ENCODE peak calls at places on chromosomes 7 and 10, in four cellular contexts. O is GM12878, A is GM12891, Q is K562. R is an unnamed sample.

GRCh38 chr7:106177295-106177690 is 65.2 kb upstream of the SYPL1 start:
- DNase-seq in O (no peak), A (no peak), Q (no peak), R (no peak)

GRCh38 chr10:78829570-78829969 is 239.2 kb upstream of the ZMIZ1 start:
- DNase-seq in O (no peak), A (no peak), Q (no peak), R (no peak)

GRCh38 chr10:123521556-123521955 is 144.6 kb upstream of the GPR26 start:
- DNase-seq in O (no peak), A (no peak), Q (no peak), R (no peak)

GRCh38 chr7:131045526-131045925 is 282.1 kb upstream of the MKLN1 start:
- DNase-seq in O (no peak), A (no peak), Q (no peak), R (no peak)

GRCh38 chr10:78700413-78700812 is 368.4 kb upstream of the ZMIZ1 start:
- DNase-seq in O (no peak), A (no peak), Q (no peak), R (peak)

GRCh38 chr10:71835671-71836593 is 15.1 kb downstream of the PSAP start:
- DNase-seq in O (peak), A (peak), Q (no peak), R (no peak)

GRCh38 chr7:112566392-112567324 is 85.9 kb downstream of the LSMEM1 start:
- DNase-seq in O (no peak), A (no peak), Q (no peak), R (no peak)

GRCh38 chr7:95628831-95629439 is 32.6 kb upstream of the PDK4 start:
- DNase-seq in O (no peak), A (no peak), Q (no peak), R (no peak)

GRCh38 chr7:151518105-151518780 is 1.5 kb downstream of the RHEB start:
- DNase-seq in O (no peak), A (no peak), Q (no peak), R (peak)

GRCh38 chr7:25852249-25852994 is 299.6 kb upstream of the NFE2L3 start:
- DNase-seq in O (no peak), A (no peak), Q (no peak), R (no peak)

GRCh38 chr10:77513783-77514331 is 123.8 kb downstream of the KCNMA1 start:
- DNase-seq in O (no peak), A (no peak), Q (no peak), R (no peak)

GRCh38 chr7:114085592-114086490 is 167.0 kb upstream of the PPP1R3A start:
- DNase-seq in O (no peak), A (no peak), Q (no peak), R (no peak)
- TF ChIP-seq SPI1 in O (no peak), A (no peak), Q (no peak), R (no peak)

GRCh38 chr7:1811850-1812692 is 142.0 kb downstream of the ELFN1 start:
- DNase-seq in O (no peak), A (peak), Q (no peak), R (peak)
- TF ChIP-seq POLR2AphosphoS5 in O (no peak), A (no peak), Q (no peak), R (no peak)

DNA sequence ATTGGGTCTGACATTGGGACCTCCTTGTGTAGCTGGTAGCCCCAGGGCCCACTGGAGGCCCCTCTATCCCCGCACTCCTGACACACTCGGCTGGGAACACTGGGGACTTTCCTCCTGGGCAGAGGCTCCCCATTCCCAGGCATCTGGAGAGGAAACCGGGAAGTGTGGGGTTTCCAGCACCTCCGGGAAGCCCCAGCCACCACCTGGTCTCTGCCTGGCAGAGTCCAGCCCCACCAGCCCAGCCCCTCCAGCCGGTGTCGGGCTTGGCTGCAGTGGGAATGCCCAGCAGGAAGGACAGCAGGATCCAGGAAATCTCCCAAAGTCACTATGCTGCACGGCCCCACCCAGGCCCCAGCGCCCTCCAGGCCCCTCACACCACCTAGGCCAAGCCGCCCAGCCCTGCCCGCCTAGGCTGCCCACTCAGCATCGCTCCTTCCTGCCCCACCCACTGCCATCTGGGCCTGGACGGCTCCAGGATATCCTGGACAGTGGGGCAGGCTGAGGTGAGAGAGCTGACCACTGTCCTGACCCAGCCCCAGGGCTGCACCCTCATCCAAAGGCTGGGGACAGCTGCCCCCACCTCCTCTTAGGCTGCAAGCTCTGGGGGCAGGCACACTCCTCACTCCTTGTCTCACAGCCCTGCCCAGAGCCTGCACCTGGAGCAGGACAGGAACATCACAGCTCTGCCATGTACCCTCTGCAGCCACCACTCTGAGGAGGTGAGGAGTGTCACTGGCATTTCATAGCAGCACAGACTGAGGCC is 11.8 kb downstream of the RASGEF1A start:
- DNase-seq in O (no peak), A (peak), Q (no peak), R (no peak)
- TF ChIP-seq SPI1 in O (no peak), A (no peak), Q (no peak), R (no peak)

GRCh38 chr10:115851689-115852088 is 421.3 kb downstream of the GFRA1 start:
- DNase-seq in O (no peak), A (no peak), Q (no peak), R (no peak)
- TF ChIP-seq POLR2AphosphoS5 in O (no peak), A (no peak), Q (no peak), R (no peak)

DNA sequence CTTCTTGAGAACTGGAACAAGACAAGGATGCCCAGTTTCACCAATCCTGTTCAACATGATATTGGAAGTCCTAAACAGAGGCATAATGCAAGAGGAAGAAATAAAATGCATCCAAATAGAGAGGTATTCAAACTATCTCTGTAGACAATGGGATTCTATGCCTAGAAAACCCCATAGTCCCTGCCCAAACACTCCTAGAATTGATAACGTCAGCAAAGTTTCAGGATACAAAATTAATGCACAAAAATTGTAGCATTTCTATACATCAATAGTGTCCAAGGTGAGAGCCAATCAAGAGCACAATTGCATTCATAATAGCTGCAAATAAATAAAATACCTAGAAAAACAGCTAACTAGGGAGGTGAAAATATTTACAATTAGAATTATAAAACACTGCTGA is 72.5 kb downstream of the PCDH15 start:
- DNase-seq in O (no peak), A (no peak), Q (no peak), R (no peak)
- TF ChIP-seq SPI1 in O (no peak), A (no peak), Q (no peak), R (no peak)

GRCh38 chr10:21517983-21518628 is 7.4 kb downstream of the SKIDA1 start:
- DNase-seq in O (no peak), A (no peak), Q (no peak), R (no peak)
- TF ChIP-seq POLR2AphosphoS5 in O (no peak), A (no peak), Q (no peak), R (no peak)

GRCh38 chr10:14271621-14272020 is 59.1 kb downstream of the FRMD4A start:
- DNase-seq in O (no peak), A (no peak), Q (no peak), R (no peak)

DNA sequence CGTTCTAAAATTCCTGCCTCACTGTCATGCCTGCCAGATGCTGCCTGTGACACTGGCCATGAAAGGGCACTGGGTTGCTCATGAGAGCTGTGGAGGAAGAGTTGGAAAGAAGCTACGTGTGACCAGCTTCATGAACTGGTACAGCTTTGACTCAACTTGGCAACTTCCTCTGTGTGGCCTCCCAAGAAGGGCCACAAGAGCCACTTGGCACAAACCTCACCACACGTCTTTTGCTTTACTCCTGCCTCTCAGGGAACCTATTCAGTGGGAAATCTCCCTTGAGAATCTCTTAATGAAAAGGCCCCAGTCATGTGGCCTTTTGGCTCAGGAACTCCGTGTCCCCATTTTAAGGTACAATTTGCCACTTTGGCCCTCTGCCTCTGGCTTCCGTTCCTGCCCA is 54.5 kb downstream of the FRMD4A start:
- DNase-seq in O (peak), A (no peak), Q (no peak), R (no peak)
- TF ChIP-seq SPI1 in O (no peak), A (no peak), Q (no peak), R (no peak)

R was measured in HL-60.